ENCODE peak calls at places on chromosomes 12 and 14, in seven cellular contexts. One of them, this sample, is unnamed.

GRCh38 chr12:95918194-95918993 is 24.0 kb downstream of the CCDC38 start:
- DNase-seq in bronchial epithelial cell: peak
- DNase-seq in A549: peak
- DNase-seq in ecto neural progenitor cell: peak
- DNase-seq in GM18507: peak
- DNase-seq in right atrium auricular region: no peak
- DNase-seq in prostate gland: peak
- DNase-seq in this sample: peak

GRCh38 chr12:25241171-25242020 is 9.3 kb downstream of the KRAS start:
- DNase-seq in GM18507: no peak
- DNase-seq in A549: peak
- DNase-seq in prostate gland: no peak
- DNase-seq in ecto neural progenitor cell: no peak
- DNase-seq in right atrium auricular region: no peak
- DNase-seq in bronchial epithelial cell: peak
- DNase-seq in this sample: no peak

GRCh38 chr12:118188690-118189371 is 52.9 kb downstream of the PEBP1 start:
- DNase-seq in GM18507: no peak
- DNase-seq in prostate gland: no peak
- DNase-seq in A549: no peak
- DNase-seq in bronchial epithelial cell: no peak
- DNase-seq in right atrium auricular region: peak
- DNase-seq in ecto neural progenitor cell: no peak
- DNase-seq in this sample: peak

GRCh38 chr12:53808023-53808705 is 56.4 kb upstream of the CISTR start:
- DNase-seq in GM18507: no peak
- DNase-seq in bronchial epithelial cell: no peak
- DNase-seq in ecto neural progenitor cell: no peak
- DNase-seq in right atrium auricular region: no peak
- DNase-seq in A549: no peak
- DNase-seq in prostate gland: no peak
- DNase-seq in this sample: no peak

GRCh38 chr14:25056688-25057078 is 6.7 kb upstream of the STXBP6 start:
- DNase-seq in right atrium auricular region: no peak
- DNase-seq in ecto neural progenitor cell: no peak
- DNase-seq in GM18507: no peak
- DNase-seq in bronchial epithelial cell: no peak
- DNase-seq in A549: no peak
- DNase-seq in prostate gland: no peak
- DNase-seq in this sample: no peak

GRCh38 chr12:93322784-93323183 is 54.9 kb upstream of the NUDT4 start:
- DNase-seq in right atrium auricular region: no peak
- DNase-seq in A549: peak
- DNase-seq in bronchial epithelial cell: peak
- DNase-seq in prostate gland: no peak
- DNase-seq in ecto neural progenitor cell: no peak
- DNase-seq in GM18507: no peak
- DNase-seq in this sample: no peak

GRCh38 chr12:124928095-124928911 is 13.9 kb upstream of the UBC start:
- DNase-seq in ecto neural progenitor cell: peak
- DNase-seq in GM18507: no peak
- DNase-seq in right atrium auricular region: peak
- DNase-seq in prostate gland: peak
- DNase-seq in A549: peak
- DNase-seq in bronchial epithelial cell: peak
- DNase-seq in this sample: peak

GRCh38 chr12:98635657-98636323 is 8.8 kb downstream of the IKBIP start:
- DNase-seq in prostate gland: no peak
- DNase-seq in A549: peak
- DNase-seq in GM18507: no peak
- DNase-seq in bronchial epithelial cell: peak
- DNase-seq in right atrium auricular region: no peak
- DNase-seq in ecto neural progenitor cell: no peak
- DNase-seq in this sample: no peak

GRCh38 chr14:39318574-39318973 is 84.9 kb downstream of the MIA2 start:
- DNase-seq in ecto neural progenitor cell: no peak
- DNase-seq in GM18507: no peak
- DNase-seq in bronchial epithelial cell: no peak
- DNase-seq in right atrium auricular region: no peak
- DNase-seq in prostate gland: no peak
- DNase-seq in A549: no peak
- DNase-seq in this sample: no peak

GRCh38 chr12:96205909-96206308 is 11.7 kb downstream of the ELK3 start:
- DNase-seq in A549: no peak
- DNase-seq in prostate gland: no peak
- DNase-seq in ecto neural progenitor cell: no peak
- DNase-seq in GM18507: no peak
- DNase-seq in bronchial epithelial cell: no peak
- DNase-seq in right atrium auricular region: no peak
- DNase-seq in this sample: no peak

GRCh38 chr14:54395716-54396115 is 1.1 kb upstream of the CDKN3 start:
- DNase-seq in right atrium auricular region: no peak
- DNase-seq in prostate gland: no peak
- DNase-seq in A549: no peak
- DNase-seq in ecto neural progenitor cell: no peak
- DNase-seq in bronchial epithelial cell: no peak
- DNase-seq in GM18507: no peak
- DNase-seq in this sample: no peak

GRCh38 chr12:59182191-59182590 is 261.9 kb upstream of the LRIG3 start:
- DNase-seq in A549: no peak
- DNase-seq in right atrium auricular region: no peak
- DNase-seq in bronchial epithelial cell: peak
- DNase-seq in prostate gland: no peak
- DNase-seq in GM18507: no peak
- DNase-seq in ecto neural progenitor cell: no peak
- DNase-seq in this sample: no peak

GRCh38 chr14:24673534-24674203 is 39.7 kb upstream of the GZMB start:
- DNase-seq in bronchial epithelial cell: peak
- DNase-seq in ecto neural progenitor cell: no peak
- DNase-seq in GM18507: no peak
- DNase-seq in A549: no peak
- DNase-seq in right atrium auricular region: no peak
- DNase-seq in prostate gland: no peak
- DNase-seq in this sample: no peak

GRCh38 chr12:100830003-100830795 is 35.6 kb downstream of the ANO4 start:
- DNase-seq in right atrium auricular region: no peak
- DNase-seq in GM18507: no peak
- DNase-seq in ecto neural progenitor cell: no peak
- DNase-seq in bronchial epithelial cell: no peak
- DNase-seq in prostate gland: no peak
- DNase-seq in A549: no peak
- DNase-seq in this sample: no peak

GRCh38 chr14:32468955-32469354 is 139.9 kb downstream of the AKAP6 start:
- DNase-seq in A549: peak
- DNase-seq in bronchial epithelial cell: peak
- DNase-seq in GM18507: no peak
- DNase-seq in right atrium auricular region: no peak
- DNase-seq in ecto neural progenitor cell: no peak
- DNase-seq in prostate gland: peak
- DNase-seq in this sample: no peak

GRCh38 chr14:91138511-91139359 is 24.9 kb downstream of the DGLUCY start:
- DNase-seq in right atrium auricular region: no peak
- DNase-seq in bronchial epithelial cell: peak
- DNase-seq in A549: peak
- DNase-seq in prostate gland: no peak
- DNase-seq in ecto neural progenitor cell: no peak
- DNase-seq in GM18507: no peak
- DNase-seq in this sample: no peak

GRCh38 chr14:90274019-90274418 is 17.7 kb downstream of the PSMC1 start:
- DNase-seq in A549: peak
- DNase-seq in right atrium auricular region: peak
- DNase-seq in GM18507: no peak
- DNase-seq in bronchial epithelial cell: no peak
- DNase-seq in prostate gland: no peak
- DNase-seq in ecto neural progenitor cell: no peak
- DNase-seq in this sample: peak

This sample was measured in testis.